ENCODE peak calls at places on chromosomes 4 and X, in six cellular contexts. N is WERI-Rb-1, E is BE2C, B is lower lobe of right lung, I is kidney, C is bronchial epithelial cell. Q is an unnamed sample.

GRCh38 chr4:75939890-75940691 is 722 bp downstream of the NAAA start:
- DNase-seq in N (peak; percentile 79), E (peak; percentile 84), B (peak; percentile 85), I (peak; percentile 92), C (peak; percentile 40), Q (no peak)

GRCh38 chrX:103565752-103566151 is 19.6 kb upstream of the TCEAL4 start:
- DNase-seq in N (no peak), E (no peak), B (no peak), I (no peak), C (peak; percentile 49), Q (no peak)

GRCh38 chr4:3792813-3793212 is 26.6 kb downstream of the ADRA2C start:
- DNase-seq in N (peak; percentile 88), E (peak; percentile 67), B (peak; percentile 13), I (peak; percentile 12), C (no peak), Q (peak; percentile 34)

GRCh38 chr4:73600917-73601316 is 19.3 kb downstream of the RASSF6 start:
- DNase-seq in N (no peak), E (no peak), B (no peak), I (no peak), C (no peak), Q (no peak)

GRCh38 chr4:8556341-8557150 is 23.6 kb upstream of the GPR78 start:
- DNase-seq in N (no peak), E (no peak), B (no peak), I (peak; percentile 13), C (peak; percentile 10), Q (no peak)

GRCh38 chr4:40524642-40525041 is 105.0 kb downstream of the RBM47 start:
- DNase-seq in N (no peak), E (no peak), B (no peak), I (no peak), C (no peak), Q (no peak)

GRCh38 chr4:69831646-69832325 is 28.2 kb downstream of the SULT1E1 start:
- DNase-seq in N (no peak), E (no peak), B (peak; percentile 55), I (no peak), C (no peak), Q (no peak)

GRCh38 chr4:41890085-41890484 is 45.1 kb upstream of the TMEM33 start:
- DNase-seq in N (no peak), E (no peak), B (no peak), I (no peak), C (no peak), Q (no peak)

GRCh38 chr4:37802068-37802666 is 24.3 kb upstream of the PGM2 start:
- DNase-seq in N (peak; percentile 82), E (peak; percentile 77), B (peak; percentile 60), I (no peak), C (peak; percentile 75), Q (no peak)

GRCh38 chrX:67779099-67779498 is 235.3 kb downstream of the AR start:
- DNase-seq in N (no peak), E (no peak), B (peak; percentile 39), I (no peak), C (no peak), Q (no peak)

GRCh38 chrX:43333543-43333942 is 322.6 kb upstream of the MAOA start:
- DNase-seq in N (no peak), E (no peak), B (no peak), I (no peak), C (peak; percentile 18), Q (no peak)

GRCh38 chr4:100190643-100191600 is 654 bp upstream of the DDIT4L start:
- DNase-seq in N (peak; percentile 74), E (no peak), B (no peak), I (no peak), C (peak; percentile 33), Q (no peak)

GRCh38 chrX:9339603-9340569 is 125.0 kb upstream of the TBL1X start:
- DNase-seq in N (no peak), E (peak; percentile 45), B (no peak), I (peak; percentile 81), C (no peak), Q (no peak)

GRCh38 chr4:170391066-170391754 is 301.5 kb upstream of the AADAT start:
- DNase-seq in N (peak; percentile 59), E (no peak), B (no peak), I (no peak), C (peak; percentile 52), Q (no peak)

GRCh38 chr4:36255575-36255974 is 11.3 kb upstream of the ARAP2 start:
- DNase-seq in N (no peak), E (no peak), B (no peak), I (no peak), C (no peak), Q (no peak)

GRCh38 chr4:148052448-148052847 is 320.6 kb downstream of the ARHGAP10 start:
- DNase-seq in N (no peak), E (no peak), B (no peak), I (no peak), C (no peak), Q (no peak)

GRCh38 chrX:119292445-119292844 is 56.4 kb downstream of the PGRMC1 start:
- DNase-seq in N (no peak), E (no peak), B (no peak), I (no peak), C (peak; percentile 10), Q (no peak)

GRCh38 chr4:24912252-24913098 is at the start of gene CCDC149:
- DNase-seq in N (peak; percentile 96), E (peak; percentile 61), B (peak; percentile 88), I (peak; percentile 93), C (peak; percentile 49), Q (no peak)

GRCh38 chr4:21882050-21882839 is 66.3 kb downstream of the KCNIP4 start:
- DNase-seq in N (no peak), E (no peak), B (no peak), I (no peak), C (peak; percentile 28), Q (no peak)

GRCh38 chr4:173878701-173879100 is 348.7 kb upstream of the HAND2 start:
- DNase-seq in N (no peak), E (peak; percentile 69), B (no peak), I (no peak), C (no peak), Q (no peak)

GRCh38 chrX:154463611-154464220 is 5.6 kb downstream of the PLXNA3 start:
- DNase-seq in N (no peak), E (no peak), B (no peak), I (peak; percentile 74), C (no peak), Q (no peak)

GRCh38 chr4:146333187-146333894 is 119.0 kb downstream of the REELD1 start:
- DNase-seq in N (peak; percentile 9), E (peak; percentile 23), B (no peak), I (no peak), C (peak; percentile 29), Q (no peak)

GRCh38 chr4:128376958-128377357 is 89.3 kb upstream of the PGRMC2 start:
- DNase-seq in N (no peak), E (no peak), B (no peak), I (no peak), C (no peak), Q (no peak)

GRCh38 chr4:92618968-92619367 is 315.2 kb downstream of the GRID2 start:
- DNase-seq in N (no peak), E (no peak), B (no peak), I (no peak), C (peak; percentile 53), Q (no peak)

GRCh38 chr4:183260491-183261151 is 59.5 kb downstream of the CLDN22 start:
- DNase-seq in N (no peak), E (no peak), B (no peak), I (no peak), C (peak; percentile 50), Q (no peak)

DNA sequence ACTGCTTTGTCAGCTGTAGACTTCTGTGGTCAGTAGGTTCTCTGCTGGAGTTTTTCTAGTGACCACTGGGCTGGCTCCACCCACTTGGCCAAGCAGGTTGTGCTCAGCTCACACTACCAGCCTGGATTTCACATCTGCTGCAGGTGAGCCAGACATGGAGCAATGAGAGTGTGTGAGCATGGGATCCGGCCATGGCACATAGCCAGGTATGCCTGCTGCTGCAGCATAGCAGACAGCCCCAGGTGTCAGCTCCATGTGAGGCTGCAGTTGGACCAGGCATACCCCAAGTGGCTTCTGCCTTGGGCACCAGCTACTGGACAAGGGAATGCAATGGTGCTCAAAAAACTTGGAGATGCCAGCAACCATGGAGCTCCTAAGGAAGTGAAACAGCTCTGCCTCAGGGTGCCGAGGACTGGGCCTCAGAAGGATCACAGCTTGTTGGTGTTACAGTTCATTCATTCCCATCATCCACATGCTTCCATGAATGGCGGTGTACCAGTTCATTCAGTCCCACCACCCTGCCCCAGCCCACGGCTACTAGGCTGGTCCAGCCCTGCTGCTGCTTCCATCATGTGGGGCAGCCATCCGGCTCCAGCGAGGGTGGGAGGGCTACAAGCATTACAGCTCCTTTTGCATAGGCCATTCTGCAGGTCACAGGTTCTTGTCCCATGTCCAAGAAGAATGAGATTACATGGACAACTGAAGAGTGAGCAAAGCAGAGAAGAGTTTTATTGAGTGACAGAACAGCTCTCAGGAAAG is 389.1 kb upstream of the PCDH7 start:
- DNase-seq in N (no peak), E (no peak), B (no peak), I (peak; percentile 60), C (no peak), Q (no peak)
- TF ChIP-seq CTCF in N (no peak), E (no peak), B (no peak), I (no peak), C (no peak), Q (no peak)

DNA sequence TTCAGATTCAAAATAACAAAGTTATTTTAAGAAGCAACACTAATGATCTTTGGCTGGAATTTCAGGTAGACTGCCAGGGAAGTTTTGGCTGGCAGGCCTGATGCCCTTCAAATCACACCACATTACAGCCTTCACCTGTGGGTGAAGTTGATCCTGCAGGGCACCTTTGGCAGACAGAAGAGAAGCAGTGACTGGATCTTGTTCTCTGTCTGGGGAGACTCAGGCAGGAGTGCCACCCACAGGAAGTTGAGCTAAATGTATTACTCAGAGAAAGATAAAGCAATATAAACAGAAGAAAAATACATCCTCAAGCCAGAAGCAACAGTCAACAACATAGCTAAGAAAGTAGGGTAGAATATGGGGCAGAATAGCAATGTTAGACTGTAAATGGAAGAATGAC is 12.8 kb upstream of the CFAP299 start:
- DNase-seq in N (peak; percentile 33), E (no peak), B (no peak), I (no peak), C (peak; percentile 76), Q (no peak)
- TF ChIP-seq CTCF in N (peak; percentile 23), E (no peak), B (no peak), I (peak; percentile 16), C (peak; percentile 49), Q (peak; percentile 77)

GRCh38 chr4:161256716-161257115 is 907.1 kb downstream of the FSTL5 start:
- DNase-seq in N (peak; percentile 56), E (peak; percentile 23), B (no peak), I (no peak), C (peak; percentile 5), Q (no peak)
- TF ChIP-seq CTCF in N (peak; percentile 69), E (peak; percentile 68), B (no peak), I (no peak), C (no peak), Q (peak; percentile 57)

DNA sequence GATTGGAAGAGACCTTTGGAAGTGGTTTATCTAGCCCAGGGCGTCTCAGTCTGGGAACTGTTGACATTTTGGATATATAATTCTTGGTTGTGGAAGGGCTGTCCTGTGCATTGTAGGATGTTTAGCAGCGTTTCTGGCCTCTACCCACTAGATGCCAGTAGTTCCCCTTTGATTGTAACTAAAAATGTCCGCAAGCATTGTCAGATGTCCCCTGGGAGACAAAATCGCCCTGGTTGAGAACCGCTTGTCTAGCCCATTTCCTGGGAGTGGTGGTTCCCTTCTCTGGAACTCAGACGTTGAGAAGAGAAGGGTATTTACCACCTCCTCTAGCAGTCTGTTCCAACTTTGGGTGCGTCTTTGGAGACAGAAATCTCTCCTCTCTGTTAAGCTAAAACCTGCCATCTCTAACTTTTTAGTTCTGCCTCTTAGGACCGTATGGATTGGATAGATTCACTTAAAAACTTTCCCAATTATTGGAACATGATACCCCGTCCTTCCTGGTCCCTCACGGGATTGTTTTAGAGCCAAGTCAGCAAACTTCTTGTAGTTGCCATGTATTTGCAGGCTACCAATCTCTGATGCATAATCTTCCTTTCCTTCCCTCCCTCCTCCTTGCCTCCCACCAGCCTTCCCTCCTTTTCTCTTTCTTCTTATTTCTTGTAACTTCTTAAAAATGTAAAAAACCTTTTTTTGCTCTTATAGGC is 13.9 kb downstream of the TMEM165 start:
- DNase-seq in N (no peak), E (peak; percentile 61), B (no peak), I (no peak), C (no peak), Q (no peak)
- TF ChIP-seq CTCF in N (peak; percentile 39), E (peak; percentile 73), B (peak; percentile 17), I (peak; percentile 10), C (no peak), Q (peak; percentile 81)

Q was measured in chondrocyte.